ENCODE peak calls at places on chromosomes 16 and 17, in five cellular contexts. M is K562, C is IMR-90, P is A549, I is HepG2. B is an unnamed sample.

GRCh38 chr17:56994009-56994792 is 16.3 kb downstream of the SCPEP1 start:
- DNase-seq in M (no peak), C (peak), P (no peak), I (no peak), B (no peak)

GRCh38 chr17:15920758-15921239 is 24.1 kb upstream of the ADORA2B start:
- DNase-seq in M (peak), C (peak), P (peak), I (peak), B (no peak)

GRCh38 chr17:72120878-72121163 is at the start of gene SOX9:
- DNase-seq in M (no peak), C (peak), P (peak), I (peak), B (peak)

GRCh38 chr17:81429813-81430510 is 34.7 kb downstream of the BAHCC1 start:
- DNase-seq in M (no peak), C (no peak), P (no peak), I (no peak), B (no peak)

GRCh38 chr16:88061346-88062110 is 110.3 kb downstream of the BANP start:
- DNase-seq in M (no peak), C (no peak), P (no peak), I (no peak), B (no peak)

GRCh38 chr17:56314026-56314425 is 160.8 kb downstream of the ANKFN1 start:
- DNase-seq in M (no peak), C (peak), P (no peak), I (no peak), B (no peak)

GRCh38 chr16:12846592-12846991 is 42.9 kb upstream of the CPPED1 start:
- DNase-seq in M (no peak), C (no peak), P (no peak), I (no peak), B (no peak)

GRCh38 chr16:69930117-69930776 is 20.9 kb upstream of the CLEC18A start:
- DNase-seq in M (peak), C (peak), P (peak), I (peak), B (peak)

GRCh38 chr17:2883544-2884203 is 87.4 kb downstream of the RAP1GAP2 start:
- DNase-seq in M (no peak), C (peak), P (peak), I (peak), B (no peak)

GRCh38 chr17:4735825-4736651 is 3.6 kb upstream of the ZMYND15 start:
- DNase-seq in M (peak), C (no peak), P (no peak), I (no peak), B (no peak)

GRCh38 chr17:72412650-72413076 is 291.8 kb downstream of the SOX9 start:
- DNase-seq in M (no peak), C (no peak), P (no peak), I (peak), B (no peak)

GRCh38 chr17:45289316-45290268 is 27.2 kb downstream of the MAP3K14 start:
- DNase-seq in M (no peak), C (no peak), P (no peak), I (no peak), B (no peak)

GRCh38 chr17:47315451-47316266 is 8.1 kb upstream of the EFCAB13 start:
- DNase-seq in M (peak), C (peak), P (peak), I (peak), B (no peak)

GRCh38 chr16:2768403-2769089 is 8.5 kb downstream of the ELOB start:
- DNase-seq in M (peak), C (no peak), P (no peak), I (no peak), B (no peak)

GRCh38 chr16:2766430-2767139 is 10.5 kb downstream of the ELOB start:
- DNase-seq in M (no peak), C (no peak), P (no peak), I (no peak), B (no peak)

GRCh38 chr16:2767891-2768290 is 9.2 kb downstream of the ELOB start:
- DNase-seq in M (peak), C (no peak), P (no peak), I (no peak), B (no peak)

GRCh38 chr16:2765462-2766404 is 11.3 kb downstream of the ELOB start:
- DNase-seq in M (no peak), C (no peak), P (no peak), I (no peak), B (no peak)

GRCh38 chr16:2767140-2767731 is 9.8 kb downstream of the ELOB start:
- DNase-seq in M (no peak), C (no peak), P (no peak), I (no peak), B (no peak)
- TF ChIP-seq MAFK in M (no peak), C (no peak), P (no peak), I (no peak), B (no peak)

GRCh38 chr17:39757176-39757662 is 19.5 kb downstream of the GRB7 start:
- DNase-seq in M (no peak), C (no peak), P (no peak), I (no peak), B (no peak)

GRCh38 chr17:39756376-39757079 is 18.8 kb downstream of the GRB7 start:
- DNase-seq in M (no peak), C (no peak), P (no peak), I (no peak), B (no peak)

GRCh38 chr17:39754161-39754957 is 16.6 kb downstream of the GRB7 start:
- DNase-seq in M (peak), C (peak), P (peak), I (peak), B (peak)

GRCh38 chr17:39754958-39755549 is 17.3 kb downstream of the GRB7 start:
- DNase-seq in M (no peak), C (no peak), P (no peak), I (no peak), B (no peak)

DNA sequence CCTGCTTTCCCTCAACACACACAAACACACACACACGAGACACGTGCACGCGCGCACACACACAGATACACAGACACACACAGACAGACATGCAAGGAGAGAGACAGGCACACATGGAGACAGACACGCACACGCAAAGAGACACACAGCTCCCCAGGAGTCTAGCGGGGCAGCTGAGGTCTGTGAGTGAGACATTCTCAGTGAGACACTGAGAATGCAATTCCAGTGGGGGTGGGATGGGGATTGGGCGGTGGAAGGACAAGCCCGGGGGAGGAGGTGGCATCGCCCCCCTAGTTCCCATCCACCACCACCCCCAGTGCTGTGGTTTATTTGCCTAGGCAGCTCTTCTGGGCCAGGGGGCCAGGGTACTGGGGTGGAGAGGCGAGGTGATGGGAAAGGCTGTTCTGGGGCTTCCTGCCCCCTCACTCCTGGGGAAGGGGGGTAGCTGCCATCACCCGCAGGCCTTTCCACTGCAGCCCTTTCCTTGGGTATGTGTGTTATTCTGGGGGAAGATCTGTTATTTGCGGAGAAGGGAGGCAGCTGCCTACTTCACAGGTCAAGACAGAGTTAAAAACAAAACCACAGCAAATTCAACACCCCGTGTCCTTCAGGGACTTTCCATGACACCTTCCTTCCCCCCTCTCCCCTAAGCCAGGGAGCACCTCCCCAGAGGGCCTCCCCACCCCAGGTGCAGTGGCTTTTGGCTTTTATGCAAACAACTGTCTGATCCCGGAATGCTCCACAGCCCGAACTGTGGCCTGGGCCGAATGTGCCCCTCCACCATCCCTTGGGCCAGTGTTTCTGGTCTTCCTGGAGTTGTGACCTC is 18.0 kb downstream of the GRB7 start:
- DNase-seq in M (no peak), C (peak), P (no peak), I (peak), B (no peak)
- TF ChIP-seq MAFK in M (no peak), C (no peak), P (no peak), I (no peak), B (no peak)

GRCh38 chr17:1726626-1727257 is 2.2 kb downstream of the WDR81 start:
- DNase-seq in M (no peak), C (no peak), P (no peak), I (no peak), B (no peak)

GRCh38 chr17:1730004-1730344 is 5.5 kb downstream of the WDR81 start:
- DNase-seq in M (no peak), C (no peak), P (no peak), I (no peak), B (no peak)

GRCh38 chr17:1725642-1726511 is 1.4 kb downstream of the WDR81 start:
- DNase-seq in M (no peak), C (no peak), P (no peak), I (no peak), B (no peak)

GRCh38 chr17:1727258-1727789 is 2.8 kb downstream of the WDR81 start:
- DNase-seq in M (no peak), C (no peak), P (no peak), I (no peak), B (no peak)

DNA sequence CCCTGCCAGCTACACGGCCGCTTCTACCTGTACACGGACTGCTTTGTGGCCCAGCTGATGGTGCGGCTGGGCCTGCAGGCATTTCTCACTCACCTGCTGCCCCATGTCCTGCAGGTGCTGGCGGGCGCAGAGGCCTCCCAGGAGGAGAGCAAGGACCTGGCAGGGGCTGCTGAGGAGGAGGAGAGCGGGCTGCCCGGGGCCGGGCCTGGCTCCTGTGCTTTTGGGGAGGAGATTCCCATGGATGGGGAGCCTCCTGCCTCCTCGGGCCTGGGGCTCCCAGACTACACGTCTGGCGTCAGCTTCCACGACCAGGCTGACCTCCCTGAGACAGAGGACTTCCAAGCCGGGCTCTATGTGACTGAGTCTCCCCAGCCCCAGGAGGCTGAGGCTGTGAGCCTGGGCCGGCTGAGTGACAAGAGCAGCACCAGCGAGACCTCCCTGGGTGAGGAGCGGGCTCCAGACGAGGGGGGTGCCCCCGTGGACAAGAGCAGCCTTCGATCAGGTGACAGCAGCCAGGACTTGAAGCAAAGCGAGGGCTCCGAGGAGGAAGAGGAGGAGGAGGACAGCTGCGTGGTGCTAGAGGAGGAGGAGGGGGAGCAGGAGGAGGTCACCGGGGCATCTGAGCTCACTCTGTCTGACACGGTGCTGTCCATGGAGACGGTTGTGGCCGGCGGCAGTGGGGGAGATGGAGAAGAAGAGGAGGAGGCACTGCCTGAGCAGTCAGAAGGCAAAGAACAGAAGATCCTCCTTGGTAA is 3.5 kb downstream of the WDR81 start:
- DNase-seq in M (peak), C (no peak), P (no peak), I (no peak), B (no peak)
- TF ChIP-seq MAFK in M (no peak), C (no peak), P (no peak), I (no peak), B (no peak)

DNA sequence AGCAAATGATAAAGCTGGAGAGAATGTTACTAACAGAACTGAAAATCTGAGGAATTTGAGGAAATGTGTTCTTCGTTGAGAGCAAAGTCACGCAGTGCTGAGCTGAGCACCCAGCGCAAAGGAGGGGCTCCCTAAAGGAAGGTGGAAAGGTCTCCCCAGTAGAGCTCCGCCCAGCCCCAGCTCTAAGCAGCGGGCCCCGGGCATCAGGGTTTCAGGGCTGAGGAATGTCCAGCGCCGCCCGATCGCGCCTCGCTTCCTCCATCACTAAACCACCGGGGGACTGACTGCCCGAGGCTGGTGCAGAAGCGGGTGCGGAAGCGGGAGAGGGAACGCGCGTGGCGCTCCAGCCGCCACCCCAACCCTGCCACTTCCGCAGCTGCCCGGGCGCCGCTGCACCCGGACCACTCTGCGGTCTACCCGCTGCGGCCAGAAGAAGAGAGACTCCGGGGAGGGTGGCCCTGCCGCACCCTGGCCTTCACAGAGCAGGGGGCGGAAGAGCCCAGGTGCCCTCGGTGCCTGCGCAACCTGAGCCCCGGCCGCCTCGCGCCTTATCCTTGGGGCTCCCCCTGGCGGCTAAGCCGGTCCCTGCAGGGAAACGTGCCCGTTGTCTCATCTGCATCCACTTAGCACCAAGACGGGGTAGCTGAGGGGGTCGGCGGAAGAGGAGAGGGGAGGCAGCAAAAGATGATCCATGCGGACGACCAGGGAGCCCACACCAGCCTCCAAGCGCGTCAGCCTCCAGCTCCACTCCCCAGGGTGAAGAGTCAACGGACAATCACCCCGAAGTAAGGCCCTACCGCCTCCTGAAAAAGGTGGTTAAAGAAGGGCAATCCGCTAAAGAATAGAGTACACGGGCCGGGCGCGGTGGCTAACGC is 12.4 kb upstream of the GUCY2D start:
- DNase-seq in M (peak), C (peak), P (peak), I (peak), B (peak)
- TF ChIP-seq MAFK in M (no peak), C (no peak), P (no peak), I (no peak), B (no peak)

GRCh38 chr16:81542609-81543570 is 98.3 kb downstream of the CMIP start:
- DNase-seq in M (no peak), C (no peak), P (no peak), I (peak), B (no peak)

GRCh38 chr16:81545470-81546175 is 101.0 kb downstream of the CMIP start:
- DNase-seq in M (no peak), C (no peak), P (no peak), I (no peak), B (no peak)

GRCh38 chr16:81543571-81543970 is 99.0 kb downstream of the CMIP start:
- DNase-seq in M (no peak), C (peak), P (no peak), I (no peak), B (no peak)

GRCh38 chr16:81544691-81545365 is 100.2 kb downstream of the CMIP start:
- DNase-seq in M (no peak), C (peak), P (no peak), I (no peak), B (no peak)

DNA sequence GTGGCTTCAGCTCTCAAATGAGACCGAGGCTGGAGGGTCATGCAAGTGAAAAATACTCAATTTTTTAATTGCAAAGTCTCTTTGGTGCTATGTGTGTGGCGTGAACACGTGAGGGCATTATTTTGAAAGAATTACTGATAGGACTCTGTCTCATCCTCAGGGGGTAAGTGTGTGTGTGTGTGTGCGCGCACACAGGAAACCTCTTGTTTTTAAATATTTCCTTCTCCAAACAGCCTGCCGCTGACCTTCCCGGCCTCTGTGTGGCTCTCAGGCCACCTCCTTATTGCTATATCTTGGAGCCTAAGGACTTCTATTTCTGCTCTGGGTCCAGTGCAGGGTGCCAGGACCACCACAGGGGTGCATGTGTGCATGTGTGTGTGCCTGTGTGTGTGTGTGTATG is 99.7 kb downstream of the CMIP start:
- DNase-seq in M (no peak), C (no peak), P (no peak), I (no peak), B (no peak)
- TF ChIP-seq MAFK in M (no peak), C (no peak), P (no peak), I (no peak), B (no peak)

GRCh38 chr17:12519956-12520594 is 145.6 kb upstream of the MYOCD start:
- DNase-seq in M (no peak), C (no peak), P (no peak), I (no peak), B (no peak)

GRCh38 chr17:12523244-12523643 is 142.4 kb upstream of the MYOCD start:
- DNase-seq in M (no peak), C (no peak), P (no peak), I (no peak), B (no peak)

GRCh38 chr17:12521416-12521815 is 144.3 kb upstream of the MYOCD start:
- DNase-seq in M (no peak), C (peak), P (no peak), I (no peak), B (no peak)

GRCh38 chr17:12522336-12522735 is 143.4 kb upstream of the MYOCD start:
- DNase-seq in M (no peak), C (no peak), P (no peak), I (no peak), B (no peak)

GRCh38 chr17:12522743-12523181 is 142.9 kb upstream of the MYOCD start:
- DNase-seq in M (no peak), C (peak), P (peak), I (peak), B (no peak)
- TF ChIP-seq MAFK in M (no peak), C (no peak), P (no peak), I (no peak), B (no peak)

B was measured in H1.